ENCODE peak calls at places on chromosomes 4 and X, in ten cellular contexts. One of them, this sample, is unnamed.

GRCh38 chr4:153209410-153209809 is 5.2 kb downstream of the TRIM2 start:
- DNase-seq in central memory CD4-positive, alpha-beta T cell: no peak
- DNase-seq in fibroblast of lung: no peak
- DNase-seq in activated CD8-positive, alpha-beta memory T cell treated with anti-CD3 and anti-CD28 coated beads for 48 hours: no peak
- DNase-seq in A549: no peak
- DNase-seq in CD4-positive, alpha-beta memory T cell: no peak
- DNase-seq in psoas muscle: no peak
- DNase-seq in NCI-H69: peak; percentile 7
- DNase-seq in iris pigment epithelial cell: no peak
- DNase-seq in lung: peak; percentile 48
- DNase-seq in this sample: no peak

GRCh38 chrX:42678133-42678532 is 99.8 kb downstream of the PPP1R2C start:
- DNase-seq in central memory CD4-positive, alpha-beta T cell: no peak
- DNase-seq in fibroblast of lung: no peak
- DNase-seq in activated CD8-positive, alpha-beta memory T cell treated with anti-CD3 and anti-CD28 coated beads for 48 hours: no peak
- DNase-seq in A549: peak; percentile 1
- DNase-seq in CD4-positive, alpha-beta memory T cell: no peak
- DNase-seq in psoas muscle: no peak
- DNase-seq in NCI-H69: no peak
- DNase-seq in iris pigment epithelial cell: peak; percentile 9
- DNase-seq in lung: no peak
- DNase-seq in this sample: no peak

GRCh38 chrX:87167841-87168240 is 349.8 kb upstream of the KLHL4 start:
- DNase-seq in central memory CD4-positive, alpha-beta T cell: no peak
- DNase-seq in fibroblast of lung: no peak
- DNase-seq in activated CD8-positive, alpha-beta memory T cell treated with anti-CD3 and anti-CD28 coated beads for 48 hours: no peak
- DNase-seq in A549: no peak
- DNase-seq in CD4-positive, alpha-beta memory T cell: no peak
- DNase-seq in psoas muscle: no peak
- DNase-seq in NCI-H69: no peak
- DNase-seq in iris pigment epithelial cell: no peak
- DNase-seq in lung: no peak
- DNase-seq in this sample: no peak

GRCh38 chrX:41863343-41864203 is 59.8 kb downstream of the CASK start:
- DNase-seq in central memory CD4-positive, alpha-beta T cell: no peak
- DNase-seq in fibroblast of lung: no peak
- DNase-seq in activated CD8-positive, alpha-beta memory T cell treated with anti-CD3 and anti-CD28 coated beads for 48 hours: no peak
- DNase-seq in A549: no peak
- DNase-seq in CD4-positive, alpha-beta memory T cell: peak; percentile 8
- DNase-seq in psoas muscle: no peak
- DNase-seq in NCI-H69: peak; percentile 66
- DNase-seq in iris pigment epithelial cell: no peak
- DNase-seq in lung: no peak
- DNase-seq in this sample: no peak

GRCh38 chrX:47854474-47854873 is 17.8 kb downstream of the ZNF81 start:
- DNase-seq in central memory CD4-positive, alpha-beta T cell: no peak
- DNase-seq in fibroblast of lung: peak; percentile 36
- DNase-seq in activated CD8-positive, alpha-beta memory T cell treated with anti-CD3 and anti-CD28 coated beads for 48 hours: no peak
- DNase-seq in A549: no peak
- DNase-seq in CD4-positive, alpha-beta memory T cell: peak; percentile 22
- DNase-seq in psoas muscle: no peak
- DNase-seq in NCI-H69: peak; percentile 21
- DNase-seq in iris pigment epithelial cell: peak; percentile 35
- DNase-seq in lung: no peak
- DNase-seq in this sample: no peak

GRCh38 chr4:87843936-87844335 is 11.2 kb downstream of the MEPE start:
- DNase-seq in central memory CD4-positive, alpha-beta T cell: no peak
- DNase-seq in fibroblast of lung: peak; percentile 78
- DNase-seq in activated CD8-positive, alpha-beta memory T cell treated with anti-CD3 and anti-CD28 coated beads for 48 hours: no peak
- DNase-seq in A549: peak; percentile 33
- DNase-seq in CD4-positive, alpha-beta memory T cell: no peak
- DNase-seq in psoas muscle: no peak
- DNase-seq in NCI-H69: no peak
- DNase-seq in iris pigment epithelial cell: peak; percentile 90
- DNase-seq in lung: no peak
- DNase-seq in this sample: no peak

GRCh38 chr4:120524237-120524636 is 398.3 kb downstream of the PRDM5 start:
- DNase-seq in central memory CD4-positive, alpha-beta T cell: no peak
- DNase-seq in fibroblast of lung: no peak
- DNase-seq in activated CD8-positive, alpha-beta memory T cell treated with anti-CD3 and anti-CD28 coated beads for 48 hours: no peak
- DNase-seq in A549: no peak
- DNase-seq in CD4-positive, alpha-beta memory T cell: no peak
- DNase-seq in psoas muscle: no peak
- DNase-seq in NCI-H69: no peak
- DNase-seq in iris pigment epithelial cell: no peak
- DNase-seq in lung: no peak
- DNase-seq in this sample: no peak

GRCh38 chr4:23877758-23878229 is 12.1 kb downstream of the PPARGC1A start:
- DNase-seq in central memory CD4-positive, alpha-beta T cell: no peak
- DNase-seq in fibroblast of lung: peak; percentile 67
- DNase-seq in activated CD8-positive, alpha-beta memory T cell treated with anti-CD3 and anti-CD28 coated beads for 48 hours: no peak
- DNase-seq in A549: peak; percentile 3
- DNase-seq in CD4-positive, alpha-beta memory T cell: no peak
- DNase-seq in psoas muscle: no peak
- DNase-seq in NCI-H69: peak; percentile 44
- DNase-seq in iris pigment epithelial cell: peak; percentile 49
- DNase-seq in lung: no peak
- DNase-seq in this sample: no peak

GRCh38 chrX:71615056-71615455 is 3.3 kb downstream of the CXCR3 start:
- DNase-seq in central memory CD4-positive, alpha-beta T cell: no peak
- DNase-seq in fibroblast of lung: no peak
- DNase-seq in activated CD8-positive, alpha-beta memory T cell treated with anti-CD3 and anti-CD28 coated beads for 48 hours: no peak
- DNase-seq in A549: no peak
- DNase-seq in CD4-positive, alpha-beta memory T cell: no peak
- DNase-seq in psoas muscle: no peak
- DNase-seq in NCI-H69: no peak
- DNase-seq in iris pigment epithelial cell: no peak
- DNase-seq in lung: no peak
- DNase-seq in this sample: no peak

This sample was measured in D721Med.